ENCODE peak calls at places on chromosomes 13 and 19, in five cellular contexts. O is endothelial cell of umbilical vein, H is heart left ventricle, T is upper lobe of left lung, W is esophagus squamous epithelium. N is an unnamed sample.

GRCh38 chr19:13012690-13013608 is 17.7 kb downstream of the NFIX start:
- DNase-seq in W (no peak), O (peak; percentile 11), T (peak; percentile 84), H (peak; percentile 64), N (peak; percentile 80)

GRCh38 chr13:109389456-109389855 is 396.9 kb downstream of the IRS2 start:
- DNase-seq in O (no peak), H (no peak), W (no peak), T (no peak), N (no peak)

GRCh38 chr13:55497486-55497885 is 1643.2 kb upstream of the PRR20A start:
- DNase-seq in W (no peak), H (no peak), O (no peak), T (no peak), N (no peak)

GRCh38 chr19:49150106-49150943 is 4.9 kb downstream of the HRC start:
- DNase-seq in T (peak; percentile 95), W (no peak), H (peak; percentile 88), O (peak; percentile 83), N (no peak)

GRCh38 chr19:7562646-7563393 is 27.3 kb downstream of the PNPLA6 start:
- DNase-seq in H (no peak), W (no peak), T (no peak), O (no peak), N (no peak)

GRCh38 chr13:49421391-49421790 is 22.5 kb downstream of the CAB39L start:
- DNase-seq in H (no peak), T (no peak), W (no peak), O (peak; percentile 3), N (no peak)

GRCh38 chr19:18541258-18541991 is 1.9 kb downstream of the FKBP8 start:
- DNase-seq in W (no peak), H (no peak), T (peak; percentile 76), O (no peak), N (no peak)

GRCh38 chr13:60261432-60262351 is 98.0 kb upstream of the DIAPH3 start:
- DNase-seq in O (no peak), W (no peak), H (no peak), T (no peak), N (no peak)

GRCh38 chr13:32938907-32939306 is 77.3 kb upstream of the KL start:
- DNase-seq in W (no peak), T (no peak), O (no peak), H (no peak), N (no peak)

GRCh38 chr13:94305934-94306333 is 173.5 kb downstream of the DCT start:
- DNase-seq in T (no peak), H (no peak), W (no peak), O (no peak), N (no peak)

GRCh38 chr19:27679399-27679798 is 1533.6 kb downstream of the UQCRFS1 start:
- DNase-seq in T (no peak), H (no peak), W (no peak), O (no peak), N (no peak)

GRCh38 chr19:15550847-15551182 is 42.5 kb downstream of the CYP4F22 start:
- DNase-seq in T (no peak), H (no peak), W (no peak), O (no peak), N (no peak)

GRCh38 chr19:15115080-15115479 is 7.9 kb downstream of the SYDE1 start:
- DNase-seq in W (no peak), T (no peak), H (peak; percentile 87), O (no peak), N (no peak)

GRCh38 chr19:28878862-28879566 is 333.9 kb downstream of the UQCRFS1 start:
- DNase-seq in W (no peak), O (peak; percentile 20), T (no peak), H (peak; percentile 60), N (peak; percentile 56)

GRCh38 chr13:43307921-43308433 is 284.6 kb downstream of the DNAJC15 start:
- DNase-seq in W (no peak), H (peak; percentile 93), O (no peak), T (no peak), N (peak; percentile 15)

GRCh38 chr13:102508411-102508810 is 88.4 kb upstream of the TPP2 start:
- DNase-seq in W (no peak), O (no peak), H (no peak), T (no peak), N (no peak)

GRCh38 chr19:5586300-5587070 is 18.7 kb upstream of the TINCR start:
- DNase-seq in H (no peak), T (no peak), W (no peak), O (no peak), N (no peak)

GRCh38 chr19:48989701-48990291 is 3.3 kb downstream of the GYS1 start:
- DNase-seq in T (no peak), O (no peak), H (peak; percentile 72), W (no peak), N (no peak)

GRCh38 chr19:10644351-10645007 is 9.7 kb upstream of the ILF3 start:
- DNase-seq in T (peak; percentile 94), O (peak; percentile 80), W (no peak), H (peak; percentile 81), N (peak; percentile 79)

GRCh38 chr19:40528533-40529092 is 48.1 kb upstream of the SHKBP1 start:
- DNase-seq in W (no peak), O (no peak), T (no peak), H (no peak), N (no peak)
- TF ChIP-seq POLR2A in W (no peak), O (no peak), T (no peak), H (no peak), N (no peak)

GRCh38 chr13:75194717-75195116 is 287.3 kb downstream of the TBC1D4 start:
- DNase-seq in O (peak; percentile 25), H (peak; percentile 29), W (no peak), T (no peak), N (no peak)
- TF ChIP-seq POLR2A in O (no peak), H (no peak), W (no peak), T (no peak), N (no peak)

GRCh38 chr19:57075125-57075524 is 44.7 kb upstream of the USP29 start:
- DNase-seq in O (no peak), H (no peak), W (no peak), T (no peak), N (no peak)
- TF ChIP-seq POLR2A in O (no peak), H (no peak), W (no peak), T (no peak), N (no peak)

GRCh38 chr19:17213334-17213733 is 1.8 kb upstream of the USE1 start:
- DNase-seq in H (no peak), T (no peak), W (no peak), O (no peak), N (no peak)
- TF ChIP-seq POLR2A in H (no peak), T (no peak), W (no peak), O (no peak), N (no peak)

DNA sequence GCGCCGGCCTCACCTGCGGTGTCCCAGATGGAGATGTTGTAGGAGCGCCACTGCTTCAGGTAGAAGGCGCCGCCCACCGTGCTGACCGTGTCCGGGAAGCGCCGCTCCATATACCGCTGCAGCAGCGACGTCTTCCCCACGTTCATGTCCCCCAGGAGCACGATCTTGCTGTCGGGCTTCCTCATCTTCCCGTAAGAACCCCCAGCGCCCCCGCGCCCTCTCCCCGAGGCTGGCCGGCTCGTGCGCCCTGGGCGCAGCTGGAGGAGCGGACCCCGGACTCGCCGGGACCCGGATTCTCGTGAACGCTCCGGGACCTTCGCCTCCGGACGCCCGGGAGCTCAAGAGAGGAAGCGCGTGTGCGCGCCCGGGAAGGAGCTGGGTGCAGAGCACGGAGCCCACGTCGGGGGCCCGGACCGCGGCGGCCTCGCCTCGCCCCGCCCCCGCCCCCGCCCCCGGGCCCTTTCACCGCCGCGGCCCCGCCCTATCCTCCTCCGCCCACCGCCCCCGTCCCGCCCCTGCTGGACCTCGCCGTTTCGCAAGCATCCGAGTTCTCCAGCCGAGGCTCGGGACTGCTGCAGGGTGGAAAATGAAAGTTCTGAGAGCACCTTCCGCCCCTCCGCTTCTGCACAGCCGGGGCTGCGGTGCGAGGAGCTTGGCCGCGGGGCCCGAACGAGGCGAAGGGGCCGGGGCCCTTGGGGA is at the start of gene RAB20:
- DNase-seq in W (peak; percentile 58), O (peak; percentile 67), T (peak; percentile 95), H (peak; percentile 91), N (peak; percentile 92)
- TF ChIP-seq POLR2A in W (no peak), O (peak; percentile 32), T (peak; percentile 27), H (peak; percentile 46), N (peak; percentile 7)

GRCh38 chr13:41970022-41970421 is 9.1 kb upstream of the VWA8 start:
- DNase-seq in W (no peak), O (no peak), H (no peak), T (no peak), N (no peak)
- TF ChIP-seq POLR2A in W (no peak), O (no peak), H (no peak), T (no peak), N (no peak)

GRCh38 chr13:21123956-21124355 is 52.4 kb downstream of the SKA3 start:
- DNase-seq in W (no peak), H (no peak), O (no peak), T (no peak), N (no peak)

GRCh38 chr13:21124853-21125252 is 51.5 kb downstream of the SKA3 start:
- DNase-seq in T (no peak), H (no peak), W (no peak), O (peak; percentile 67), N (no peak)

GRCh38 chr13:21119526-21119925 is 56.8 kb downstream of the SKA3 start:
- DNase-seq in O (no peak), H (no peak), T (no peak), W (no peak), N (no peak)

GRCh38 chr13:21120191-21120590 is 56.2 kb downstream of the SKA3 start:
- DNase-seq in T (no peak), O (no peak), H (no peak), W (no peak), N (no peak)

GRCh38 chr13:21121616-21122015 is 54.7 kb downstream of the SKA3 start:
- DNase-seq in O (no peak), H (no peak), W (no peak), T (no peak), N (no peak)
- TF ChIP-seq POLR2A in O (no peak), H (no peak), W (no peak), T (no peak), N (no peak)